ENCODE peak calls at places on chromosome 9, in six cellular contexts. U is mucosa of descending colon, T is psoas muscle, R is cardiac fibroblast, A is upper lobe of right lung, P is adrenal gland. W is an unnamed sample.

GRCh38 chr9:3285365-3286161 is 240.2 kb downstream of the RFX3 start:
- DNase-seq in T (no peak), U (no peak), R (peak), A (no peak), P (no peak), W (peak)

GRCh38 chr9:92894711-92895362 is 17.0 kb upstream of the ZNF484 start:
- DNase-seq in A (no peak), U (no peak), R (no peak), P (no peak), T (no peak), W (no peak)

GRCh38 chr9:83937861-83938455 is 16.7 kb upstream of the KIF27 start:
- DNase-seq in U (peak), P (no peak), R (peak), A (no peak), T (no peak), W (peak)

GRCh38 chr9:14692918-14693861 is at the start of gene ZDHHC21:
- DNase-seq in R (peak), A (peak), U (peak), P (peak), T (peak), W (peak)

GRCh38 chr9:88387035-88387732 is 1.1 kb upstream of the SPIN1 start:
- DNase-seq in P (peak), R (peak), A (peak), T (peak), U (peak), W (peak)

GRCh38 chr9:137241490-137242328 is 622 bp downstream of the TUBB4B start:
- DNase-seq in A (peak), U (peak), T (peak), P (peak), R (peak), W (no peak)

GRCh38 chr9:68905129-68905528 is 108.8 kb downstream of the PRKACG start:
- DNase-seq in T (no peak), P (no peak), R (no peak), A (no peak), U (no peak), W (no peak)

GRCh38 chr9:122126340-122127333 is 32.9 kb downstream of the NDUFA8 start:
- DNase-seq in R (peak), A (no peak), P (no peak), U (no peak), T (no peak), W (peak)

GRCh38 chr9:125541840-125542243 is 165.2 kb downstream of the MAPKAP1 start:
- DNase-seq in U (no peak), T (no peak), A (no peak), P (peak), R (no peak), W (no peak)

GRCh38 chr9:83425240-83425639 is 113.0 kb downstream of the FRMD3 start:
- DNase-seq in T (no peak), A (no peak), P (no peak), U (no peak), R (peak), W (no peak)

GRCh38 chr9:70420267-70421019 is 6.0 kb upstream of the KLF9 start:
- DNase-seq in R (peak), P (peak), U (peak), A (peak), T (peak), W (peak)

GRCh38 chr9:127128341-127129072 is 6.1 kb upstream of the ANGPTL2 start:
- DNase-seq in P (peak), T (peak), U (peak), A (peak), R (peak), W (no peak)

GRCh38 chr9:2023532-2023931 is 8.4 kb downstream of the SMARCA2 start:
- DNase-seq in T (no peak), P (no peak), A (no peak), U (no peak), R (no peak), W (no peak)

GRCh38 chr9:127780126-127780885 is 1.8 kb upstream of the SH2D3C start:
- DNase-seq in U (no peak), P (no peak), T (no peak), A (no peak), R (no peak), W (no peak)

GRCh38 chr9:116812231-116813028 is 125.3 kb downstream of the TRIM32 start:
- DNase-seq in R (peak), P (no peak), T (no peak), U (no peak), A (no peak), W (peak)

GRCh38 chr9:2053883-2054845 is 39.0 kb downstream of the SMARCA2 start:
- DNase-seq in U (peak), A (no peak), P (no peak), R (peak), T (no peak), W (no peak)

GRCh38 chr9:125492719-125493118 is 214.3 kb downstream of the MAPKAP1 start:
- DNase-seq in A (no peak), T (no peak), U (no peak), P (no peak), R (no peak), W (no peak)

GRCh38 chr9:14315754-14316573 is 2.0 kb upstream of the NFIB start:
- DNase-seq in T (peak), R (peak), A (peak), P (peak), U (peak), W (peak)

GRCh38 chr9:136769710-136770191 is 5.4 kb upstream of the LCN15 start:
- DNase-seq in P (peak), T (peak), R (peak), U (peak), A (peak), W (peak)

GRCh38 chr9:107850653-107851052 is 361.1 kb upstream of the KLF4 start:
- DNase-seq in A (no peak), P (no peak), T (no peak), U (no peak), R (no peak), W (no peak)

GRCh38 chr9:90021216-90021906 is 416.5 kb downstream of the GADD45G start:
- DNase-seq in A (no peak), P (no peak), U (no peak), T (no peak), R (no peak), W (no peak)

GRCh38 chr9:81685763-81686613 is 3.4 kb downstream of the TLE1 start:
- DNase-seq in U (peak), T (no peak), P (no peak), A (no peak), R (peak), W (peak)

GRCh38 chr9:116389546-116390305 is 236.1 kb downstream of the PAPPA start:
- DNase-seq in P (no peak), U (no peak), T (no peak), A (no peak), R (no peak), W (no peak)

GRCh38 chr9:20012232-20012631 is 223.4 kb upstream of the SLC24A2 start:
- DNase-seq in U (no peak), P (no peak), R (peak), A (no peak), T (no peak), W (peak)

GRCh38 chr9:20009606-20010005 is 220.8 kb upstream of the SLC24A2 start:
- DNase-seq in R (no peak), P (no peak), U (no peak), T (no peak), A (no peak), W (no peak)

GRCh38 chr9:20015427-20015931 is 226.6 kb upstream of the SLC24A2 start:
- DNase-seq in T (no peak), A (no peak), R (no peak), U (no peak), P (no peak), W (no peak)

GRCh38 chr9:20016611-20017010 is 227.8 kb upstream of the SLC24A2 start:
- DNase-seq in U (no peak), A (no peak), T (no peak), P (no peak), R (no peak), W (no peak)

DNA sequence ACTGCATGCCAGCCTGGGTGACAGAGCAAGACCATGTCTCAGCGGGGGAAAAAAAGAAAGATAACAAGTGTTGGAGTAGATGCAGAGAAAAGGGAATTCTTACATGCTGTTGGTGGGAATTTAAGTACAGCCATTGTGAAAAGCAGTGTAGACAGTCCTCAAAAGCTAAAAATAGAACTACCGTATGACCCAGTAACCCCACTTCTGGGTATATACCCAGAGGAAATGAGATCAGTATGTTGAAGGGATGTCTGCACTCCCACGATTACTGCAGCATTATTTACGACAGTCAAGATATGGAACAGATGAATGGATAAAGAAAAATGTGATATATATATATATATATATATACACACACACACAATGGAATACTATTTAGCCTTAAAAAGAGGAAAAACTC is 225.3 kb upstream of the SLC24A2 start:
- DNase-seq in P (no peak), T (no peak), A (no peak), U (no peak), R (no peak), W (no peak)
- TF ChIP-seq CTCF in P (no peak), T (no peak), A (no peak), U (no peak), R (no peak), W (no peak)

DNA sequence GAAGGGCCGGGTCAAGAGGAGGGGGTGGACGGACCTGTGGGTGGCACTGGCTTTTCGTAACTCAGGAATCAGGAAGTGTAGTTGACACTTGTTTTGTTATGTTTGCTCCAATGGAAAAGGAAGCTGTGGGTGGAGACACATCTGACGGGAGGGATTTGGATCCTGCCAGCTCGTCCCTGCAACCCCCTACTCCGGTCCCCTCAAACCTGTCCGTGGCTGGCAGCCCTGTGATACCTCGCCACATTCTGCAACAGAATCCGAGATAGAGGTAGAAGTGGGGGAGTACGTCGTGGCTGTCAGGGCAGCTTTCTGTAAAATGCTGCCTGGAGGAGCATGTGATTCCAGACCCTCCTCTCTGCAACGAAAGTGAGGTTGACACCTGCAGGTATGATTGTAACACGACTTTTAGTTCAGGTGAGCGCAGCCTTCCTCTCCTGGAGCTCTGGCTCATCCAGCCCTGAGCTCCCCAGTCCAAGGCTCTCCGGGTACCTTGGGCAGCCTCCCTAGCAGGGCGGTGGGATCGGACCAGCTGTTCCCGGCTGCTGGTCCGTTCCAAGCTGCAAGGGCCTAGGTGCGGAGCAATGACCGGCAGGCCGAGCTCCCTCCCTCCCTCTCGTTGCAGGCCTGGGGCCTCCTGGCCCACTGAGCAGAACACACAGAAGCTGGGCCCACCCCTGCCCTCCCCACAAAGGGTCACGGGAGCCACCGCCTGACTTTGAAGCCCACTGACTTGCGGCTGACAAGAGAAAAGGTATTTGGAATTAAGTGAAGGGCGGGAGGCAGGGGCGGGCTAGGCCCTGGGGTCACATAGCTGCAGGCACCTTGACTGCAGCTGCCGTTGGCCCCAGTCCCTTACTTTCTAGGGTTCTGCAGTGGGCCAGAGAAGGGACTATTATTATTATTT is 104.5 kb upstream of the IER5L start:
- DNase-seq in U (no peak), T (peak), R (no peak), P (no peak), A (peak), W (no peak)
- H3K4me3 ChIP-seq in U (no peak), T (peak), R (no peak), P (no peak), A (peak), W (no peak)

GRCh38 chr9:86892576-86892975 is 54.7 kb downstream of the GAS1 start:
- DNase-seq in U (no peak), R (no peak), P (no peak), A (no peak), T (no peak), W (no peak)

GRCh38 chr9:86891886-86892437 is 55.3 kb downstream of the GAS1 start:
- DNase-seq in A (no peak), U (no peak), T (no peak), P (no peak), R (no peak), W (no peak)

GRCh38 chr9:86891091-86891490 is 56.2 kb downstream of the GAS1 start:
- DNase-seq in T (no peak), A (no peak), P (no peak), U (no peak), R (no peak), W (no peak)

DNA sequence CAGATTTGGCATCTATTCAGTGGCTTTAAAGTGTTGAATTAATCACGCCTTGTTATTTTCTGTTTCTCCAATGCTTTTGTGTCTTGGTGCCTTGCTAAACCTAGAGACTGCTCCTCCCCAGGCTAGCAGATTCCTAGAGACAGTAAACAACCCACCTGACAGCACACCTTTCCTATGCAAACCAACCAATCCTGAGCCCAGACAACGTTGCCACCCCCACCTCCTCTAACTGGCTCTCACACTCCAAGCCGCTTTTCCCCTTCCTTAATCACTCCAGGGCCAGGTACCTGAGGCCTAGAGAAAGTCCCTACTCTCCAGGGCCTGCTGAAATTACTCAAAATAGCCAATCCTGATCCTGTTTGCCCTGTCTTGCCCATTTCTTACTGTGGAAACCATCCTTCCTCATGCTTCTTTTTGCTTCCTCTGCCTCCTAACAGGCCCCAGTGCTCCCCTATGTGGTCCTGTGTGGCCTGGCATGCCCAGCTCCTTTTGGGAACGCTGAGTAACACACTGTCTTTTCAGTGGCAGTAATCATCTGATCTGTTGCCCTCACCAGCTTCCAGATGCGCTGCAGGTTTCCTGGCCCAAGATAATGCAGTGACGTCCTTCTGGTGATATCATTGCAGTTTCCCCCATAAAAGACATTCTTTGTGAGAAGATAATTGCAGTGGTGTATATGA is 53.4 kb downstream of the GAS1 start:
- DNase-seq in T (no peak), A (no peak), R (no peak), P (no peak), U (no peak), W (no peak)
- TF ChIP-seq CTCF in T (no peak), A (no peak), R (no peak), P (no peak), U (no peak), W (peak)

GRCh38 chr9:35923927-35924763 is 14.9 kb downstream of the SPAAR start:
- DNase-seq in R (peak), A (no peak), U (peak), P (peak), T (no peak), W (peak)
- H3K4me3 ChIP-seq in R (no peak), A (no peak), U (no peak), P (no peak), T (no peak), W (no peak)

DNA sequence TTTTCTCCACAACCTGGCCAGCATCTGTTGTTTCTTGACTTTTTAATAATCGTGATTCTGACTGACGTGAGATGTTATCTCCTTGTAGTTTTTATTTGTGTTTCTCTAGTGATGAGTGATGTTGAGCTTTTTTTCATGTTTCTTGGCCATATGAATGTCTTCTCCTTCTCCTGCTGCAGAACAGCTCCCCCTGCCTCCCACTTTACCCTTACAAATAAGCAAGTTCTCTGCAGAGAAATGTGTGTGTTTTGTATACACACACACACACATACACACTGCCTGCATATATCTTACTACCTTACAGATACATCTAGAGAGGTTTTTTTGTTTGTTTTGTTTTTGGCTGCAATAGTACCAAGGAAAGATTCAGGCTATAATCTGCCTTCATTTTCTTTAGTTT is 88.7 kb upstream of the PHF24 start:
- DNase-seq in R (peak), U (peak), P (no peak), T (no peak), A (no peak), W (peak)
- TF ChIP-seq CTCF in R (peak), U (no peak), P (no peak), T (no peak), A (peak), W (peak)

GRCh38 chr9:134700636-134701350 is 59.2 kb downstream of the COL5A1 start:
- DNase-seq in U (no peak), T (peak), P (no peak), A (no peak), R (no peak), W (no peak)
- H3K4me3 ChIP-seq in U (no peak), T (no peak), P (no peak), A (no peak), R (no peak), W (no peak)

DNA sequence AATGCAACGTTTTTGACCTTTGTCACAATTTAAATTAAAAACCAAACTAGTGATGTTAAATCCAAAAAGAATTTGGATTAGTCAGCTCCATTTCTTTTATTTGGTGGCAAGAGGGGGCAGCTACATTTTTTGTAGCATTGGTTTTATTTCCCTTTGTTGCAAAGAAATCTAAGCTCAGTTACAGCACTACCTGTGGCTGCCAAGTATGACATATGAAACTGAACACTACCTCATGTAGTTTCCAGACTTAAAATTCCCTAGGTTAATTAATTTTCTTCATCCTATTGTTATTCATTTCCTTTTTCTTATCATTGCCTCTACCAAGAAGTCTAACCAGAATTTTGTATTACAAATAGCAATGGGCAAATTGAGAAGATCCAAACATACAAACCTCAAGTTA is 393.5 kb downstream of the BRINP1 start:
- DNase-seq in P (no peak), T (no peak), A (no peak), U (no peak), R (no peak), W (no peak)
- TF ChIP-seq CTCF in P (no peak), T (no peak), A (no peak), U (no peak), R (no peak), W (no peak)

DNA sequence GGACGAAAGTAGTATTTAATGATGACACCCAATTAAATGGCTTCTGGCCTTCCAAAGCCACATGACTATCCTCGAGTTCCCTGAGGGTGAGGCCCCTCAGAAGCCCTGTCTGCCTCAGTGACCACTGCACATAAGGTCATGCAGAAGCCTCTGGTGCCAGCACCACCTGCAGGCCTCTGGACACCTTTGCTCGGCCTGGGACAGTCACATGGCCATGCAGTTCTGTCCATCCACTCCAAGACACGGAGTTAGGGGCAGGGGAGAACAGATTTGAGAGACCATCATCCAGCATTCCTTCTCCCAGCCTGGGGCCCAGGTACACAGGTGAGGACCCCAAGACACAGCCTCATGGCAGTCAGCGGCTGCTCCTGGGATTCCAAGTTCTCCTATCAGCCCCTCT is 145.0 kb downstream of the ROR2 start:
- DNase-seq in U (no peak), P (no peak), A (no peak), T (peak), R (no peak), W (no peak)
- H3K4me3 ChIP-seq in U (no peak), P (no peak), A (no peak), T (no peak), R (no peak), W (no peak)